ENCODE peak calls at places on chromosomes 13 and 19, in ten cellular contexts. J is pancreas; F is adrenal gland; Y is hepatocyte; Z is effector memory CD4-positive, alpha-beta T cell; A is PC-3; L is esophagus squamous epithelium; V is heart right ventricle; O is GM23338; E is heart left ventricle. T is an unnamed sample.
A peak's percentile ranks its signal among the peaks of the same experiment; 100 is the strongest.

GRCh38 chr13:23921451-23921888 is 24.2 kb upstream of the C1QTNF9B start:
- DNase-seq in J (no peak), F (no peak), Y (peak; percentile 72), Z (no peak), A (peak; percentile 72), L (no peak), V (peak; percentile 17), O (peak; percentile 90), E (no peak), T (peak; percentile 80)

GRCh38 chr19:1151917-1152601 is 22.0 kb downstream of the SBNO2 start:
- DNase-seq in J (no peak), F (peak; percentile 54), Y (no peak), Z (no peak), A (no peak), L (no peak), V (peak; percentile 84), O (no peak), E (peak; percentile 73), T (peak; percentile 72)

GRCh38 chr13:44312898-44313551 is 60.6 kb upstream of the SERP2 start:
- DNase-seq in J (no peak), F (no peak), Y (no peak), Z (no peak), A (peak; percentile 91), L (no peak), V (no peak), O (no peak), E (no peak), T (peak; percentile 64)

GRCh38 chr13:97194473-97194872 is 27.7 kb upstream of the MBNL2 start:
- DNase-seq in J (no peak), F (peak; percentile 22), Y (no peak), Z (no peak), A (peak; percentile 71), L (no peak), V (no peak), O (peak; percentile 43), E (no peak), T (peak; percentile 67)

GRCh38 chr19:31504221-31504620 is 155.0 kb upstream of the TSHZ3 start:
- DNase-seq in J (no peak), F (no peak), Y (no peak), Z (no peak), A (no peak), L (no peak), V (no peak), O (no peak), E (no peak), T (no peak)

GRCh38 chr13:27918041-27918917 is 1.5 kb upstream of the PDX1 start:
- DNase-seq in J (peak; percentile 80), F (no peak), Y (no peak), Z (no peak), A (no peak), L (no peak), V (no peak), O (peak; percentile 35), E (no peak), T (no peak)

GRCh38 chr13:101127741-101128353 is 288.5 kb downstream of the NALCN start:
- DNase-seq in J (no peak), F (peak; percentile 22), Y (peak; percentile 73), Z (no peak), A (peak; percentile 72), L (no peak), V (no peak), O (peak; percentile 60), E (no peak), T (peak; percentile 71)

GRCh38 chr13:50396001-50396400 is 380.8 kb downstream of the KCNRG start:
- DNase-seq in J (no peak), F (no peak), Y (no peak), Z (no peak), A (no peak), L (no peak), V (no peak), O (no peak), E (no peak), T (no peak)

GRCh38 chr19:48543121-48543710 is 8.8 kb upstream of the SULT2B1 start:
- DNase-seq in J (peak; percentile 52), F (no peak), Y (no peak), Z (no peak), A (peak; percentile 92), L (no peak), V (no peak), O (peak; percentile 46), E (peak; percentile 22), T (no peak)

GRCh38 chr13:20412761-20413355 is 112.8 kb downstream of the CRYL1 start:
- DNase-seq in J (no peak), F (no peak), Y (no peak), Z (no peak), A (peak; percentile 13), L (no peak), V (no peak), O (peak; percentile 83), E (no peak), T (no peak)

DNA sequence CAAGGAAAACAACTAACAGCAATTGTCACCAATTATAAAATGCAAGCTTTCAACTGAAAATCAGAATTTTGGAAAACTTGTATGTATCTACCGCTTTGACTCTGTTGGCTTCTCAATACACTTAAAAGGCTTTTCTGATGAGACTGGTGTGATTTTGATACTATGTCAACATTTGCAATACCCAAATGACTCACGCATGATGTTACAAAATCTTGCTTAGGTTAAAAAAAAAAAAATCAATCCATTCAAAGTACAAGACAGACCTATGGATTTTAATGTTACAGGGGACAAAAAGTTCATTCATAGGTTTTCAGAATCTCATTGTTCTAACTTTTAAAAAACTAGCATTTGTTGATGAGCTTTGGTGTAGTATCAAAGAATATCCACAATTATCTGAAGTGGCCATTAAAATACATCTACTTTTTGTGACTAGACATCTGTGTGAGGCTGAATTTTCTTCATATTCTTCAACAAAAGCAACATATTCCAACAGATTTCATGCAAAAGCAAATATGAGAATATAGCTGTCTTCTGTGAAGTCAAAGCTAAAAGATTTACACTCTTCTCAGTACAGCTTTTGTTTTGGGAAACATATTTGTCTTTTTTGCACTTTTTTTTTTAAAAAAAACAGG is 10.7 kb downstream of the ELF1 start:
- DNase-seq in J (no peak), F (no peak), Y (peak; percentile 18), Z (no peak), A (peak; percentile 78), L (no peak), V (no peak), O (no peak), E (no peak), T (peak; percentile 74)
- H3K27ac ChIP-seq in J (no peak overlapping the region), F (no peak overlapping the region), Y (peak overlapping the region; percentile 51), Z (no peak overlapping the region), A (peak overlapping the region; percentile 59), L (peak overlapping the region; percentile 38), V (no peak overlapping the region), O (no peak overlapping the region), E (no peak overlapping the region), T (no peak overlapping the region)

DNA sequence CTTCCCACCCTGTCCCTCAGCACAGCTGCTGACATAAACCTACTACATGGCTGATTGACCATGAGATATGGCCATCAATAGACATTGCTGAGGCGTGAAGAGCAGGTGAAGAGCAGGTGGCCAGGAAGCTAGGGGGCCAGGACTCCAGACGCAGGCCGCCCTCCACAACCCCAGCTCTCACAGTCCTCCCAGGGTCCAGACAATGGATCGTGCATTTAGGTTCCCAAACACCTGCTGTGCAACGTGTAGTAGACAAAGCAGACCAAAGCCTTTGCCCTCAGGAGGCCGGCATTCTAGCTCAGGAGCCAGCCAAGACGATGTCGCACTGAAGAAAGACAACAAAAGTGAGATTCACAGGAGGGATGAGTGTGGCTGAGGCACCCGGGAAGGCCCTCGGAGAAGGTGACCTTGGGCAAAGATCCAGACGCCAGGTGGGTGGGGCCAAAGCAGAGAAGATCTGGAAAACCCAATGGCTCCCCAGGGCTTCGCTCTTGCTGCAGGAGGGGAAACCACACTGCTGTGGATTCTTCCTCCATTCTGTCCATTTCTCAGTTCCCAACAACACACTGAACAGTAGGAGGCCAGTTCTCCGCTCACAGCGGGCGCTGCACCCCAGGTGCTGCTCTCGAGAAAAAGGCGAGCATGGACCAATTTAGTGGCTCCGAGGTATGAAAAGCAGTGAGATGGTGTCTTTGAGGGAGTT is 1.4 kb downstream of the FFAR1 start:
- DNase-seq in J (no peak), F (peak; percentile 32), Y (no peak), Z (no peak), A (no peak), L (no peak), V (no peak), O (peak; percentile 34), E (peak; percentile 47), T (no peak)
- H3K4me1 ChIP-seq in J (no peaks in the 10 kb centered on the region), F (no peaks in the 10 kb centered on the region), Y (no peaks in the 10 kb centered on the region), Z (peaks cover 33% of the 10 kb centered on the region), A (no peaks in the 10 kb centered on the region), L (no peaks in the 10 kb centered on the region), V (no peaks in the 10 kb centered on the region), O (no peaks in the 10 kb centered on the region), E (no peaks in the 10 kb centered on the region), T (no peaks in the 10 kb centered on the region)

GRCh38 chr19:10116866-10117616 is 2.7 kb downstream of the EIF3G start:
- DNase-seq in J (peak; percentile 65), F (no peak), Y (no peak), Z (no peak), A (no peak), L (no peak), V (no peak), O (no peak), E (peak; percentile 65), T (no peak)

GRCh38 chr19:10120538-10121198 is 969 bp upstream of the EIF3G start:
- DNase-seq in J (no peak), F (no peak), Y (no peak), Z (no peak), A (peak; percentile 96), L (no peak), V (no peak), O (no peak), E (no peak), T (no peak)

GRCh38 chr19:10116085-10116865 is 3.4 kb downstream of the EIF3G start:
- DNase-seq in J (peak; percentile 77), F (no peak), Y (no peak), Z (no peak), A (peak; percentile 20), L (no peak), V (no peak), O (no peak), E (peak; percentile 37), T (no peak)

GRCh38 chr19:10122066-10122465 is 2.4 kb upstream of the EIF3G start:
- DNase-seq in J (no peak), F (no peak), Y (no peak), Z (no peak), A (peak; percentile 63), L (no peak), V (no peak), O (no peak), E (no peak), T (no peak)

DNA sequence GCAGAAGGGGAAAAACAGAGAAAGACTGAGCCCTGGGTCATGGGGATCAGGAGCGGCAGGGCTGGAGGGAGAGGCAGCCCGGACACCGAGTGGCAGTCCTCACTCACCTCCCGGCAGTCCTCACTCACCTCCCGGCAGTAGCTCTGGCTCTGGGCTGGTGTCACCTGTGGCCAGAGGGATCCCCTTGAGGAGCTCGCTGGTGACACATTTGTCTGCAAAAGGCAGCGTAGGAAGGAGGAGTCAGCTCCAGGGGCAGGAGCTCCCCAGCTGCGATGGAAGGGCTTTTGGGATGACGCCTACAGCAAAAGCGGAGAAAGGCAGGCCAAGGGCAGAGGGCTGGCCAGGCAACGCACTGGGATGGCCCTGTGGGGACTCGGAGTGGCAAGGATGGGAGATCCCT is 739 bp downstream of the EIF3G start:
- DNase-seq in J (peak; percentile 81), F (peak; percentile 42), Y (no peak), Z (no peak), A (peak; percentile 23), L (no peak), V (no peak), O (peak; percentile 34), E (no peak), T (no peak)
- H3K27ac ChIP-seq in J (no peak overlapping the region), F (peak overlapping the region; percentile 92), Y (peak overlapping the region; percentile 54), Z (peak overlapping the region; percentile 70), A (no peak overlapping the region), L (peak overlapping the region; percentile 75), V (peak overlapping the region; percentile 86), O (no peak overlapping the region), E (no peak overlapping the region), T (peak overlapping the region; percentile 82)

GRCh38 chr19:10292206-10292788 is 2.5 kb downstream of the ICAM5 start:
- DNase-seq in J (peak; percentile 91), F (peak; percentile 56), Y (peak; percentile 89), Z (no peak), A (peak; percentile 83), L (no peak), V (peak; percentile 66), O (peak; percentile 98), E (peak; percentile 92), T (peak; percentile 85)
- H3K4me1 ChIP-seq in J (peaks cover 17% of the 10 kb centered on the region), F (peaks cover 25% of the 10 kb centered on the region), Y (peaks cover 39% of the 10 kb centered on the region), Z (peaks cover 74% of the 10 kb centered on the region), A (peaks cover 29% of the 10 kb centered on the region), L (peaks cover 58% of the 10 kb centered on the region), V (peaks cover 69% of the 10 kb centered on the region), O (peaks cover 17% of the 10 kb centered on the region), E (peaks cover 50% of the 10 kb centered on the region), T (no peaks in the 10 kb centered on the region)

T was measured in cardiac muscle cell.